ENCODE peak calls at places on chromosomes 13 and 19, in seven cellular contexts. M is trophoblast cell, E is mesendoderm, A is H9, I is mesenchymal stem cell, G is H1, D is IMR-90. Y is an unnamed sample.

GRCh38 chr13:32125221-32125621 is 93.6 kb downstream of the FRY start:
- DNase-seq in M (peak; percentile 8), E (no peak), A (no peak), I (peak; percentile 28), G (no peak), D (peak; percentile 26), Y (no peak)

GRCh38 chr13:106602178-106602577 is 34.2 kb upstream of the ARGLU1 start:
- DNase-seq in M (no peak), E (no peak), A (no peak), I (no peak), G (no peak), D (no peak), Y (no peak)

GRCh38 chr13:41064493-41064892 is 3.2 kb downstream of the WBP4 start:
- DNase-seq in M (no peak), E (no peak), A (no peak), I (peak; percentile 64), G (no peak), D (peak; percentile 90), Y (no peak)

GRCh38 chr19:33493401-33494275 is 28.0 kb downstream of the PEPD start:
- DNase-seq in M (no peak), E (no peak), A (no peak), I (no peak), G (no peak), D (no peak), Y (no peak)

GRCh38 chr13:94112227-94112626 is 367.3 kb downstream of the DCT start:
- DNase-seq in M (no peak), E (peak; percentile 52), A (no peak), I (peak; percentile 64), G (no peak), D (peak; percentile 98), Y (no peak)

GRCh38 chr13:110301606-110302131 is 5.3 kb downstream of the COL4A1 start:
- DNase-seq in M (peak; percentile 58), E (peak; percentile 72), A (no peak), I (peak; percentile 85), G (no peak), D (peak; percentile 90), Y (no peak)

GRCh38 chr13:36850790-36851438 is 31.9 kb downstream of the RFXAP start:
- DNase-seq in M (no peak), E (peak; percentile 43), A (peak; percentile 62), I (no peak), G (no peak), D (no peak), Y (no peak)

GRCh38 chr13:113597386-113598080 is 13.0 kb downstream of the TFDP1 start:
- DNase-seq in M (no peak), E (no peak), A (peak; percentile 21), I (no peak), G (no peak), D (no peak), Y (no peak)

GRCh38 chr13:107210216-107211010 is 642.5 kb upstream of the ARGLU1 start:
- DNase-seq in M (no peak), E (no peak), A (no peak), I (peak; percentile 75), G (no peak), D (peak; percentile 20), Y (no peak)

GRCh38 chr19:29139227-29139626 is 73.7 kb downstream of the UQCRFS1 start:
- DNase-seq in M (no peak), E (no peak), A (no peak), I (no peak), G (no peak), D (no peak), Y (no peak)

GRCh38 chr13:79407349-79407979 is 1.4 kb upstream of the RBM26 start:
- DNase-seq in M (no peak), E (no peak), A (no peak), I (no peak), G (no peak), D (no peak), Y (no peak)

GRCh38 chr19:47598407-47599349 is 10.3 kb upstream of the BICRA start:
- DNase-seq in M (peak; percentile 75), E (peak; percentile 97), A (peak; percentile 78), I (peak; percentile 97), G (peak; percentile 86), D (peak; percentile 96), Y (peak; percentile 49)

GRCh38 chr13:57353831-57354230 is 186.8 kb downstream of the PRR20E start:
- DNase-seq in M (no peak), E (no peak), A (no peak), I (no peak), G (no peak), D (no peak), Y (no peak)

GRCh38 chr19:23817519-23817918 is 58.8 kb upstream of the ZNF681 start:
- DNase-seq in M (peak; percentile 22), E (peak; percentile 77), A (peak; percentile 41), I (peak; percentile 17), G (no peak), D (peak; percentile 4), Y (no peak)

GRCh38 chr13:39047560-39047959 is 9.3 kb downstream of the NHLRC3 start:
- DNase-seq in M (no peak), E (peak; percentile 76), A (peak; percentile 61), I (no peak), G (peak; percentile 33), D (no peak), Y (no peak)

GRCh38 chr19:48403606-48404005 is 10.1 kb downstream of the GRIN2D start:
- DNase-seq in M (no peak), E (peak; percentile 91), A (peak; percentile 86), I (peak; percentile 76), G (no peak), D (peak; percentile 71), Y (no peak)

GRCh38 chr19:20422616-20423205 is 142.9 kb downstream of the ZNF737 start:
- DNase-seq in M (no peak), E (peak; percentile 88), A (no peak), I (peak; percentile 3), G (no peak), D (no peak), Y (peak; percentile 41)

GRCh38 chr13:102293723-102294122 is 108.1 kb downstream of the FGF14 start:
- DNase-seq in M (no peak), E (no peak), A (no peak), I (no peak), G (no peak), D (no peak), Y (no peak)

GRCh38 chr13:102298051-102298450 is 103.8 kb downstream of the FGF14 start:
- DNase-seq in M (no peak), E (no peak), A (no peak), I (no peak), G (no peak), D (no peak), Y (no peak)

GRCh38 chr13:102291587-102292218 is 110.1 kb downstream of the FGF14 start:
- DNase-seq in M (no peak), E (peak; percentile 46), A (peak; percentile 33), I (peak; percentile 40), G (no peak), D (peak; percentile 27), Y (no peak)

GRCh38 chr13:102295316-102296048 is 106.4 kb downstream of the FGF14 start:
- DNase-seq in M (no peak), E (no peak), A (no peak), I (peak; percentile 27), G (no peak), D (peak; percentile 79), Y (no peak)

GRCh38 chr13:102294407-102295018 is 107.3 kb downstream of the FGF14 start:
- DNase-seq in M (no peak), E (no peak), A (no peak), I (no peak), G (no peak), D (no peak), Y (no peak)
- H3K4ac ChIP-seq in M (no peak overlapping the region), E (no peak overlapping the region), A (no peak overlapping the region), I (no peak overlapping the region), G (no peak overlapping the region), D (no peak overlapping the region), Y (no peak overlapping the region)

DNA sequence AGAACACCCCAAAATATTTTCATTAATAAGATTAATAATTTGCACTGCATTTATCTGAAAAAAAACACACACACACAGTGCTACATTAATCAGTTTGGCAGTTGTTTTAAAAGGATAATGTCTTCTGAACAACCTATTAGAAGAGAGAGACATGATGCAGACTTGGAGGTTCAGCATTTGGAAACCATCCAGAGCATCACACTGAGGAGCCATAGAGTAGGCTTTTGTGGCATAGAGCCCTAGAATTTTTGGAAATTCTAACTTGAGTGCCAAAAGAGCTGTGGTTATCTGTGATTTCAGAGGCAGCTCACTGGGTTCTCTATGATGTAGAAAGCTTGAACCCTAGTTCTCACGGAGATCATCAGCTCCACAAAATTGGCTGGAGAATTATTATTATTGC is 90.2 kb downstream of the RFC3 start:
- DNase-seq in M (no peak), E (no peak), A (no peak), I (no peak), G (no peak), D (no peak), Y (no peak)
- H3K4ac ChIP-seq in M (no peak overlapping the region), E (no peak overlapping the region), A (no peak overlapping the region), I (no peak overlapping the region), G (no peak overlapping the region), D (no peak overlapping the region), Y (no peak overlapping the region)

DNA sequence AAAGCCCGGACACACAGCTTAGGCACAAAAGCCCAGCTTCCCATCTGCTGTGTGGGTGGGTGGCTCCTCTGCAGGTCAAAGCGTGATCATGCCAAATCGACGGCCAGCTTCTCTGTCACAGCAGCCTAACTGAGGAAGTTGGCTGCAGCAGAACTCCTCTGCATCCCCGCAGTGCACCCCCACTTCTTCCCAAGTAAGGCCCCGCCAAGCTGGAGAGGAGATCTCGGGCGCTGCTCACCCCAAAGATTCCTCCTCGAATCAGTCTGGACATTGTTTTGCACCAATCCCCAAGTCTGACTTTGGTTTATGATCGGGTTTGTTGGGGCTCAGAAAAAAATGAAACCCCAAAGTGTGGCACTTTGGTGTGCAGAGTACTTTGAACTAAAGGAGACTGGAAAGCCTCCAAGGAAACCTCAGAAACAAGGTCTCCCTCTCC is 19.7 kb upstream of the CPB2 start:
- DNase-seq in M (no peak), E (no peak), A (no peak), I (no peak), G (no peak), D (no peak), Y (no peak)
- H3K4ac ChIP-seq in M (no peak overlapping the region), E (no peak overlapping the region), A (no peak overlapping the region), I (no peak overlapping the region), G (no peak overlapping the region), D (no peak overlapping the region), Y (no peak overlapping the region)

DNA sequence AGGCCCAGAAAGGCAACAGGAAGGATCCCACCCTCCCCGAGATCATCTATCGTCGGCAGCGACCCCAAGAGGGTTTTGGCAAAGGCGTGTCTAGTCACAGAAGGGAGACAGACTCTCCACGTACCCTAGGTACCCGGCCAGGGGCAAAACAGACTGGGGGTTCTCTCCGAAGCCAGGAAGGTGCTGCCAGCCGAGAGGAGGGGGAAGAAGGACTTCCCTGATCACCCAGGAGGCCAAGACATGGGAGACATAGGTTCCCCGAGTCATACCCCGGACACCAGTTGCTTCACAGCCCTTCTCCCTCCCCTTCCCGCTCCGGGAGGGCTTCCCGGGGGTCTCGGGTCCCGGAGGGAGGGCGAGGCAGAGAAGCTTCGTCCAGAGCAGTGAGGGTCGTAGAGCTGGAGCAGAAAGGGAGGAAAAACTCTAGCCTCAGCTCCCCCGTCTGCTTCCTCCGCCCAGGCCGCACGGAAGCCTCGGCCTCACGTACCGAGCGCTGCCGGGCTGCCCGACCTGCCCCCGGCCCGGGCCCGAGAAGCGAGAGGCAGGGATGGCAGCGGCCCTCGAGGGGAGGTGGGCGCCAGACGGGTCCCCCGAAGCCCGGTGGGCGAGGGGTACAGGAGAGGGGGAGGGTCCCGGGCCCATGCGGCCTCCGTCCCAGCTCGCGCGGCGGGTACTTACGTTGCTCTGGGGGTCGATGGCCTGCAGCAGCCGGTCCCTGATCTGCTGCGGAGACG is 643 bp downstream of the MED26 start:
- DNase-seq in M (no peak), E (peak; percentile 34), A (no peak), I (peak; percentile 40), G (no peak), D (no peak), Y (peak; percentile 17)
- H3K4ac ChIP-seq in M (peak overlapping the region; percentile 98), E (peak overlapping the region; percentile 84), A (no peak overlapping the region), I (peak overlapping the region; percentile 79), G (no peak overlapping the region), D (peak overlapping the region; percentile 19), Y (no peak overlapping the region)

GRCh38 chr19:51119675-51120074 is 5.0 kb upstream of the SIGLEC9 start:
- DNase-seq in M (no peak), E (no peak), A (no peak), I (no peak), G (no peak), D (no peak), Y (no peak)
- H3K4ac ChIP-seq in M (no peak overlapping the region), E (no peak overlapping the region), A (no peak overlapping the region), I (no peak overlapping the region), G (no peak overlapping the region), D (no peak overlapping the region), Y (no peak overlapping the region)